ENCODE peak calls at places on chromosomes 1 and 21, in ten cellular contexts. Z is foreskin fibroblast; W is epithelial cell of esophagus; G is neural progenitor cell; K is uterus; S is hepatocyte; Y is breast epithelium; T is psoas muscle; X is CD8-positive, alpha-beta T cell; F is brain microvascular endothelial cell. N is an unnamed sample.

GRCh38 chr1:154866995-154867795 is 2.9 kb downstream of the KCNN3 start:
- DNase-seq in Z (peak), X (no peak), T (peak), F (peak), Y (no peak), W (peak), G (peak), K (peak), S (peak), N (no peak)

GRCh38 chr1:43796111-43796581 is 88.8 kb downstream of the ST3GAL3 start:
- DNase-seq in T (no peak), Y (no peak), S (no peak), K (no peak), X (no peak), Z (peak), G (no peak), W (peak), F (peak), N (no peak)

GRCh38 chr1:168842306-168842705 is 113.3 kb upstream of the DPT start:
- DNase-seq in F (no peak), K (no peak), W (peak), T (no peak), G (no peak), Y (no peak), S (no peak), Z (no peak), X (no peak), N (no peak)

GRCh38 chr1:173097001-173097400 is 46.3 kb upstream of the TNFSF18 start:
- DNase-seq in F (no peak), Y (no peak), G (no peak), X (no peak), Z (peak), W (no peak), S (no peak), T (no peak), K (no peak), N (no peak)

GRCh38 chr1:204992499-204992898 is 50.5 kb upstream of the CNTN2 start:
- DNase-seq in T (no peak), K (no peak), G (no peak), S (no peak), Z (no peak), W (no peak), X (no peak), F (no peak), Y (no peak), N (no peak)

GRCh38 chr1:234545512-234546386 is 64.2 kb downstream of the IRF2BP2 start:
- DNase-seq in Y (no peak), F (no peak), T (no peak), Z (no peak), S (peak), G (peak), X (no peak), K (no peak), W (no peak), N (peak)

GRCh38 chr1:71080178-71080781 is 555 bp downstream of the ZRANB2 start:
- DNase-seq in T (no peak), Z (peak), W (peak), Y (no peak), G (peak), X (no peak), F (no peak), S (peak), K (no peak), N (peak)

GRCh38 chr1:40078512-40079333 is 18.3 kb downstream of the PPT1 start:
- DNase-seq in T (no peak), Y (peak), K (no peak), F (peak), G (peak), W (peak), Z (peak), S (peak), X (peak), N (no peak)

GRCh38 chr21:36584980-36585940 is 105.3 kb upstream of the CLDN14 start:
- DNase-seq in Z (no peak), X (no peak), K (no peak), W (peak), G (no peak), T (no peak), Y (no peak), S (no peak), F (no peak), N (no peak)

GRCh38 chr1:42322577-42322976 is 12.5 kb downstream of the FOXJ3 start:
- DNase-seq in S (no peak), G (no peak), F (no peak), X (no peak), T (no peak), Z (peak), W (peak), Y (no peak), K (no peak), N (no peak)

GRCh38 chr1:59565611-59566410 is 248.9 kb upstream of the HOOK1 start:
- DNase-seq in X (no peak), T (no peak), G (no peak), F (peak), S (peak), Z (peak), W (no peak), K (peak), Y (no peak), N (no peak)

GRCh38 chr1:36639461-36639860 is 156.7 kb upstream of the CSF3R start:
- DNase-seq in Y (no peak), K (no peak), G (no peak), Z (no peak), F (no peak), T (no peak), W (no peak), S (no peak), X (no peak), N (no peak)

GRCh38 chr1:17668638-17669175 is 86.4 kb upstream of the ACTL8 start:
- DNase-seq in T (no peak), Y (no peak), W (no peak), K (no peak), S (no peak), G (peak), Z (no peak), X (no peak), F (no peak), N (no peak)

GRCh38 chr1:51309291-51309690 is 21.1 kb downstream of the TTC39A start:
- DNase-seq in F (no peak), W (no peak), K (no peak), Y (no peak), X (no peak), G (no peak), T (no peak), Z (no peak), S (no peak), N (no peak)

GRCh38 chr1:150061632-150062101 is 5.9 kb upstream of the VPS45 start:
- DNase-seq in F (peak), K (no peak), X (no peak), G (no peak), Z (peak), S (peak), Y (no peak), T (no peak), W (peak), N (no peak)

GRCh38 chr1:79322511-79323027 is 316.0 kb upstream of the ADGRL4 start:
- DNase-seq in Z (peak), S (no peak), G (no peak), X (no peak), Y (no peak), T (no peak), F (peak), K (no peak), W (peak), N (no peak)

GRCh38 chr1:55716151-55716550 is 501.0 kb upstream of the USP24 start:
- DNase-seq in S (no peak), G (no peak), Z (no peak), K (no peak), T (no peak), F (no peak), W (no peak), X (no peak), Y (no peak), N (no peak)

GRCh38 chr1:170313306-170313705 is 167.5 kb downstream of the NTMT2 start:
- DNase-seq in Z (no peak), G (no peak), F (no peak), W (no peak), Y (no peak), X (no peak), S (no peak), K (no peak), T (no peak), N (no peak)

GRCh38 chr1:40740039-40740991 is 43.3 kb upstream of the KCNQ4 start:
- DNase-seq in Y (no peak), X (no peak), T (no peak), W (no peak), S (no peak), F (no peak), K (peak), Z (peak), G (no peak), N (no peak)

GRCh38 chr1:17585266-17585987 is 45.9 kb downstream of the ARHGEF10L start:
- DNase-seq in S (no peak), Y (no peak), W (no peak), K (no peak), Z (no peak), T (no peak), X (no peak), G (no peak), F (no peak), N (no peak)

GRCh38 chr1:111476761-111477309 is 3.1 kb downstream of the C1orf162 start:
- DNase-seq in X (no peak), G (no peak), Z (no peak), K (no peak), F (no peak), T (no peak), W (no peak), Y (no peak), S (no peak), N (no peak)

GRCh38 chr1:201903135-201903534 is 14.4 kb downstream of the SHISA4 start:
- DNase-seq in Z (peak), X (no peak), S (peak), F (no peak), G (no peak), Y (peak), K (peak), T (peak), W (no peak), N (no peak)

GRCh38 chr1:67339623-67340343 is 32.1 kb downstream of the IL12RB2 start:
- DNase-seq in K (no peak), X (no peak), W (peak), Y (no peak), Z (peak), G (no peak), T (no peak), S (peak), F (peak), N (no peak)

GRCh38 chr1:245797592-245798366 is 643.0 kb downstream of the KIF26B start:
- DNase-seq in G (peak), T (no peak), F (peak), W (no peak), S (no peak), X (no peak), K (no peak), Z (no peak), Y (no peak), N (no peak)

GRCh38 chr1:201309420-201309819 is 26.1 kb downstream of the PKP1 start:
- DNase-seq in K (peak), T (peak), Z (peak), W (peak), Y (peak), S (peak), X (no peak), G (peak), F (peak), N (peak)

GRCh38 chr21:31873275-31873695 is 465 bp downstream of the HUNK start:
- DNase-seq in F (no peak), Z (no peak), S (peak), K (no peak), Y (no peak), T (peak), X (no peak), W (no peak), G (peak), N (peak)

GRCh38 chr1:56375184-56375837 is 204.1 kb downstream of the PLPP3 start:
- DNase-seq in T (no peak), G (peak), Z (no peak), W (no peak), S (no peak), Y (no peak), K (no peak), F (no peak), X (no peak), N (no peak)

GRCh38 chr1:54610048-54610447 is 13.3 kb downstream of the FAM151A start:
- DNase-seq in Z (peak), F (peak), S (peak), T (no peak), G (peak), W (no peak), Y (no peak), X (no peak), K (no peak), N (peak)

GRCh38 chr1:234519506-234519905 is 40.5 kb upstream of the TARBP1 start:
- DNase-seq in W (no peak), T (no peak), S (no peak), F (no peak), K (no peak), G (no peak), X (no peak), Z (no peak), Y (no peak), N (no peak)

GRCh38 chr1:229086091-229086490 is 184.8 kb upstream of the RAB4A start:
- DNase-seq in Z (no peak), K (no peak), Y (no peak), X (no peak), T (no peak), W (no peak), G (no peak), F (no peak), S (no peak), N (no peak)

GRCh38 chr1:219027161-219027673 is 146.5 kb upstream of the LYPLAL1 start:
- DNase-seq in F (no peak), K (no peak), X (no peak), Y (no peak), Z (peak), T (no peak), W (no peak), G (no peak), S (no peak), N (no peak)

GRCh38 chr1:115796897-115797296 is 28.4 kb upstream of the CASQ2 start:
- DNase-seq in Z (no peak), T (no peak), Y (no peak), S (no peak), F (no peak), X (no peak), K (no peak), W (no peak), G (peak), N (no peak)

GRCh38 chr1:66599346-66599745 is 65.4 kb downstream of the SGIP1 start:
- DNase-seq in G (no peak), Z (no peak), X (no peak), W (no peak), F (peak), S (no peak), T (no peak), K (no peak), Y (no peak), N (no peak)

GRCh38 chr1:145846191-145846590 is 761 bp downstream of the NUDT17 start:
- DNase-seq in T (no peak), X (no peak), G (peak), Y (no peak), W (peak), F (no peak), S (peak), Z (peak), K (no peak), N (no peak)

GRCh38 chr1:157652859-157653493 is 47.6 kb downstream of the FCRL3 start:
- DNase-seq in G (no peak), T (no peak), W (no peak), F (no peak), X (no peak), Z (no peak), Y (no peak), K (no peak), S (no peak), N (no peak)
- H3K4me3 ChIP-seq in G (no peak), T (no peak), W (no peak), F (no peak), X (no peak), Z (no peak), Y (no peak), K (no peak), S (no peak), N (no peak)

GRCh38 chr1:1437904-1438376 is 2.5 kb downstream of the VWA1 start:
- DNase-seq in S (peak), X (no peak), T (no peak), G (no peak), W (no peak), Z (peak), F (no peak), Y (no peak), K (no peak), N (no peak)
- TF ChIP-seq CTCF in S (peak), X (no peak), T (no peak), G (no peak), W (no peak), Z (no peak), F (no peak), Y (no peak), K (no peak), N (no peak)

DNA sequence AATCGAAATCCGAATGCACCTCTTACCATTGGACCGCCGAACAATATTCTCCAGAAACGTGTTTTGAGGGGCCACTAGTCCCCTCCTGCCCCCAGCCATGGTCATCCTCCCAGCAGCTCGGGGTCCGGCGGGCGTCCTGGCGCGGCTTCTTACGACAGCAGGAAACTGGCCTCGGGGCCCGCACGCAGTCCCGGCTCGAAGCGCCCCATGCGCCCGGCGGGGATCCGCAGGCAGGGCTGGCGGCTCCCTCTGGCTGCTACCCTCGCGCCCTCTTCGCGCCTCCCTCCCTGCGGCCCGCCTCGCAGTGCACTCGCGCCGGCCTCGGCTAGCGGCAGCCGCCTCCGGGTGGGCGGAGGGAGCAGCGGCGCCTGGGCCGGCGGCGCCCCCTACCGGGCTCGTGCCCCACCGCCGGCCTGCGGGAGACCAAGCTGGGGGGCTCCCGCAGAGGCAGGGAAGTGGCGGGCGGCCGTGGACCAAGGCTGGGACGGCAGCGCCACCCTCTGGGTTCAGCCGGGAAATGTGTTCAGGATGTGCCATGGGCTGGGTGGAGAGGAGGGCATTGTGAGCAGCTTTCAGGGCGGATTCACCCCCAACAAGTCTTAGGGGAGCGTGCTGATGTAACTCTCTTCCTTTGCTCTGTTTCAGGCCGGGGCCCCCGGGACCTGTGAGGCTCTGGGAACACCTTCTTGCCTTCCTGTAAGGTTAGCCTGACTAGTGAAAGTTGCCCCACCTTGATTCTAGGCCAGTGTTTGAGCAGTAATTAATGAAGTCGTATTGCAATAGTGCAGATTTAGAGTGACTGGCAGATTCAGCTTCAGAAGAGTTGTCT is at the start of gene KCNH1:
- DNase-seq in K (peak), T (peak), F (peak), Y (peak), S (peak), X (peak), G (peak), W (peak), Z (peak), N (peak)
- H3K4me3 ChIP-seq in K (peak), T (peak), F (peak), Y (peak), S (peak), X (peak), G (peak), W (peak), Z (peak), N (peak)

DNA sequence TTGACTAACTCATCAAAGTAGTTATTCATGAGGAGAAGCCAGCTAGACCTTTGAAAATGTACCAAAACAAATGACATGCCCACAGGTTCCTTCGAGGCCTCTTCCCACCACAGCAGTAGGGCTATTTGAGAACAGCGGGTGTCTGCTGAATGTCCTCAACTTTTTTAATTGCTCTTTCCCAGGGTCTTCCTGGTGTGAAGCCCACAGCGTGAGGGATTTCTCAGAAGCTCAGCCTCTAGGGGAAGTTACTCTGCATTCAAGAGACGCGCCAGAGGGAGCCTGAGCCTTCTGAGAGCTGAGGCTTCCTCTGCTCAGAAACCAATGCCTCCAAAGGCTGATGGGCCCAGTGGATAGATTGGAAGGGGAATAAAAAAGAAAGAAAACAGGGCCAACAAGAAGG is 153.6 kb downstream of the OLFM3 start:
- DNase-seq in Z (no peak), W (no peak), F (no peak), S (no peak), X (no peak), G (peak), Y (no peak), K (no peak), T (no peak), N (no peak)
- TF ChIP-seq CTCF in Z (no peak), W (no peak), F (no peak), S (no peak), X (no peak), G (peak), Y (no peak), K (no peak), T (no peak), N (no peak)